ENCODE peak calls at places on chromosomes 7 and 10, in four cellular contexts. W, H, O and B are unnamed samples.

GRCh38 chr7:47464266-47464665 is 117.6 kb downstream of the TNS3 start:
- DNase-seq in W (no peak), H (no peak), O (no peak), B (no peak)

GRCh38 chr7:106493041-106493731 is 167.8 kb downstream of the CCDC71L start:
- DNase-seq in H (no peak), W (no peak), O (no peak), B (peak)

GRCh38 chr10:21327239-21327993 is 198.1 kb downstream of the SKIDA1 start:
- DNase-seq in H (no peak), O (no peak), W (no peak), B (no peak)

GRCh38 chr7:28052933-28053332 is 127.7 kb downstream of the JAZF1 start:
- DNase-seq in O (no peak), H (no peak), W (no peak), B (no peak)

GRCh38 chr7:111098011-111098925 is 7.3 kb downstream of the LRRN3 start:
- DNase-seq in W (peak), O (no peak), H (no peak), B (peak)

GRCh38 chr7:82740246-82740848 is 296.8 kb upstream of the CACNA2D1 start:
- DNase-seq in H (no peak), O (peak), W (peak), B (no peak)

GRCh38 chr7:155833651-155834050 is 21.4 kb upstream of the SHH start:
- DNase-seq in H (no peak), O (no peak), W (no peak), B (no peak)

GRCh38 chr7:137771679-137772078 is 75.1 kb downstream of the DGKI start:
- DNase-seq in O (no peak), H (no peak), W (no peak), B (no peak)

GRCh38 chr7:130970696-130971095 is 236.7 kb upstream of the KLF14 start:
- DNase-seq in O (no peak), W (no peak), H (no peak), B (no peak)

GRCh38 chr7:157056957-157057902 is 46.8 kb upstream of the MNX1 start:
- DNase-seq in H (no peak), O (no peak), W (no peak), B (no peak)

GRCh38 chr10:22714524-22715289 is at the start of gene PIP4K2A:
- DNase-seq in W (peak), O (peak), H (no peak), B (peak)

GRCh38 chr7:117297606-117298005 is 25.3 kb downstream of the WNT2 start:
- DNase-seq in H (no peak), O (no peak), W (no peak), B (no peak)

GRCh38 chr10:73871915-73872710 is 2.2 kb downstream of the CAMK2G start:
- DNase-seq in O (peak), H (no peak), W (no peak), B (no peak)

GRCh38 chr10:116253716-116254115 is 19.3 kb downstream of the GFRA1 start:
- DNase-seq in H (no peak), W (no peak), O (no peak), B (no peak)

GRCh38 chr10:62277946-62278345 is 9.3 kb upstream of the RTKN2 start:
- DNase-seq in O (no peak), W (no peak), H (no peak), B (no peak)

GRCh38 chr10:88194041-88194887 is 330.8 kb downstream of the PTEN start:
- DNase-seq in W (no peak), O (no peak), H (no peak), B (no peak)
- H3K9ac ChIP-seq in W (no peak), O (no peak), H (no peak), B (no peak)

GRCh38 chr7:24923172-24923865 is 56.7 kb downstream of the OSBPL3 start:
- DNase-seq in W (no peak), O (no peak), H (no peak), B (peak)

GRCh38 chr7:24917510-24918239 is 62.3 kb downstream of the OSBPL3 start:
- DNase-seq in H (no peak), W (no peak), O (no peak), B (no peak)

GRCh38 chr7:24922099-24922773 is 57.7 kb downstream of the OSBPL3 start:
- DNase-seq in W (no peak), H (no peak), O (peak), B (no peak)

GRCh38 chr7:24924375-24924774 is 55.6 kb downstream of the OSBPL3 start:
- DNase-seq in W (no peak), H (no peak), O (no peak), B (no peak)

GRCh38 chr7:24920702-24921679 is 59.0 kb downstream of the OSBPL3 start:
- DNase-seq in O (no peak), H (no peak), W (no peak), B (peak)
- TF ChIP-seq TAF1 in O (no peak), H (no peak), W (no peak), B (no peak)

GRCh38 chr7:95334434-95334833 is 10.1 kb upstream of the PON1 start:
- DNase-seq in O (no peak), W (no peak), H (no peak), B (no peak)

GRCh38 chr7:95335093-95335492 is 10.8 kb upstream of the PON1 start:
- DNase-seq in H (no peak), O (no peak), W (no peak), B (no peak)

GRCh38 chr7:95327356-95327755 is 3.0 kb upstream of the PON1 start:
- DNase-seq in H (no peak), O (no peak), W (no peak), B (no peak)

GRCh38 chr7:95330194-95331003 is 6.1 kb upstream of the PON1 start:
- DNase-seq in W (no peak), O (no peak), H (peak), B (no peak)

DNA sequence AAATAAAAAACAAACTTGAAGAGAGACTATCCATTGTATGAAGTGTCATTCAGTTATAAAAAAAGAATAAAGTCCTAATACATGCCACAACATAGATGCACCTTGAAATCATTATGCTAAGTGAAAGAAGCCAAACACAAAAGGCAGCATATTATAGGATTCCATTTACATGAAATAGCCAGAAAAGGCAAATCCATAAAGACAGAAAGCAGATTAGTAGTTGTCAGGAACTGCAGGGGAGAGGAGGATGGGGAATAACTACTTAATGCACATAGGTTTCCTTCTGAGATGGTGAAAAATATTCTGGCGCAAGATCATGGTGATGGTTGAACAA is 6.6 kb upstream of the PON1 start:
- DNase-seq in H (no peak), W (no peak), O (no peak), B (no peak)
- H3K9ac ChIP-seq in H (no peak), W (no peak), O (peak), B (no peak)

GRCh38 chr7:7795736-7796135 is 77.3 kb upstream of the RPA3 start:
- DNase-seq in W (peak), O (no peak), H (no peak), B (no peak)

GRCh38 chr7:7802531-7802930 is 84.1 kb upstream of the RPA3 start:
- DNase-seq in H (no peak), O (no peak), W (no peak), B (no peak)

GRCh38 chr7:7795203-7795602 is 76.8 kb upstream of the RPA3 start:
- DNase-seq in H (no peak), O (no peak), W (no peak), B (no peak)

GRCh38 chr7:7798510-7798909 is 80.1 kb upstream of the RPA3 start:
- DNase-seq in W (no peak), O (peak), H (no peak), B (no peak)

GRCh38 chr7:7799138-7799537 is 80.7 kb upstream of the RPA3 start:
- DNase-seq in H (no peak), O (peak), W (no peak), B (no peak)
- TF ChIP-seq TAF1 in H (no peak), O (no peak), W (no peak), B (no peak)

GRCh38 chr10:124703372-124703771 is 40.8 kb downstream of the FAM53B start:
- DNase-seq in H (no peak), O (no peak), W (no peak), B (no peak)
- H3K9ac ChIP-seq in H (no peak), O (no peak), W (no peak), B (no peak)

DNA sequence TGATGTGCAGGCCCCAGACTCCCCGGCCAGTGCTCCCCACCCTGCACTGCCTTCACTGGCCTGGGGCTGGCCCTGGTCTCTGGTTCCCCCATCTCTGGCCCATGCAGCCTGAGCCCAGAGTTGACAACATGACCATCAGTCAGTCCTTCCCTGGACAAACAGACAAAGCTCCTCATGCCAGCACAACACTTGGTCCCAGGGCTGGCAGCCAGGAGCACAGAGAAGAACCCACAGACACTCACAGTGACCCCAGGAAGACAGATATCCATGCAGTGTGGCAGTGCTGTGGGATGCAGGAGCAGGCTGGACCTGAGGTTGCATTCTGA is 8.0 kb downstream of the RASGEF1A start:
- DNase-seq in H (no peak), W (no peak), O (no peak), B (no peak)
- TF ChIP-seq TAF1 in H (no peak), W (no peak), O (no peak), B (no peak)

GRCh38 chr10:3853547-3853989 is 68.6 kb upstream of the KLF6 start:
- DNase-seq in O (no peak), H (no peak), W (no peak), B (no peak)
- H3K9ac ChIP-seq in O (no peak), H (no peak), W (peak), B (no peak)

GRCh38 chr7:121505021-121505420 is 108.9 kb upstream of the FAM3C start:
- DNase-seq in H (no peak), O (no peak), W (no peak), B (no peak)
- TF ChIP-seq TAF1 in H (no peak), O (no peak), W (no peak), B (no peak)

GRCh38 chr7:108434030-108434429 is 22.2 kb downstream of the NRCAM start:
- DNase-seq in H (no peak), W (no peak), O (no peak), B (no peak)
- H3K9ac ChIP-seq in H (no peak), W (no peak), O (no peak), B (no peak)

DNA sequence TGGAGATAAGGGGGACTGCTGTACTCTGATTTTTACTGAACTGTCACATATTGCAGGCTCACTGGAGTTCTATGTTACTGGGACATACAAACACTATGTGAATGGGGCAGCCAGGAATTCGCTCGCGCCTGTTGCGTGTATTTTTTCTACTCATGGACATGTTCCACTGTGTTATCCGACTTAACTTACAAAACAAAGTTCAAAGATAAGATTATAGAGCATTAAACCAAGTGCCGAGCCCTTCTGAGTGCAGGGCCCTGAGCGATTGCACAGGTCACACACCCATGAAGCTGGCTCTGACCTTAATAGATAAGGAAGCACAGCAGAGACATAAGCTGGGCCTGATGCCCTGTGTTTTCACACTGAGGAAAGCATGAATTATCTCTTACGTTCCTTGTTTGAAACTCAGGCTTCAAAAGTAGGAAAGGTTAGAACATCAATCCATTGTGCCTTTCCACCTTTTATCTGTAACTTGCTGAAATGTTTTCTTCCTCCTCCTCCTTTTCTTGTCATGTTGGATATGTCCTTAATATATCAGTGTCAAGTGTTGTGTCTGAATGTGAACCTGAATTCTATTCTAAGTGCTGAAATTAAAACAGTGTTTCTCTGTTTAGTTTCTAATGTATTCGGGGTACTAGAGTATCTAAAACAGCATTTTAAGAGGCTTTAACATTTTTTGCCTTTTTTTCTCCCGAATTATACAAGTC is 273.8 kb downstream of the AUTS2 start:
- DNase-seq in H (no peak), O (peak), W (no peak), B (peak)
- TF ChIP-seq TAF1 in H (no peak), O (no peak), W (no peak), B (no peak)